ENCODE peak calls at places on chromosome 20, in ten cellular contexts. One of them, this sample, is unnamed.

GRCh38 chr20:51378171-51378928 is 164.2 kb downstream of the NFATC2 start:
- DNase-seq in kidney tubule cell: no peak
- DNase-seq in left lobe of liver: no peak
- DNase-seq in activated gamma-delta T cell treated with Interleukin-2 at 50 U/mL for 16 hours: no peak
- DNase-seq in CD8-positive, alpha-beta T cell: no peak
- DNase-seq in MM.1S: no peak
- DNase-seq in effector memory CD8-positive, alpha-beta T cell: no peak
- DNase-seq in RWPE1: no peak
- DNase-seq in NCI-H1092 treated with DMSO at 0.1 percent for 48 hours: peak
- DNase-seq in NCI-H2029 treated with DMSO at 0.1 percent for 48 hours: no peak
- DNase-seq in this sample: no peak

GRCh38 chr20:57694481-57694880 is 15.3 kb downstream of the PMEPA1 start:
- DNase-seq in kidney tubule cell: no peak
- DNase-seq in left lobe of liver: no peak
- DNase-seq in activated gamma-delta T cell treated with Interleukin-2 at 50 U/mL for 16 hours: no peak
- DNase-seq in CD8-positive, alpha-beta T cell: no peak
- DNase-seq in MM.1S: no peak
- DNase-seq in effector memory CD8-positive, alpha-beta T cell: no peak
- DNase-seq in RWPE1: no peak
- DNase-seq in NCI-H1092 treated with DMSO at 0.1 percent for 48 hours: no peak
- DNase-seq in NCI-H2029 treated with DMSO at 0.1 percent for 48 hours: no peak
- DNase-seq in this sample: no peak

GRCh38 chr20:63606701-63607100 is 20.2 kb downstream of the GMEB2 start:
- DNase-seq in kidney tubule cell: no peak
- DNase-seq in left lobe of liver: no peak
- DNase-seq in activated gamma-delta T cell treated with Interleukin-2 at 50 U/mL for 16 hours: no peak
- DNase-seq in CD8-positive, alpha-beta T cell: no peak
- DNase-seq in MM.1S: no peak
- DNase-seq in effector memory CD8-positive, alpha-beta T cell: no peak
- DNase-seq in RWPE1: no peak
- DNase-seq in NCI-H1092 treated with DMSO at 0.1 percent for 48 hours: no peak
- DNase-seq in NCI-H2029 treated with DMSO at 0.1 percent for 48 hours: no peak
- DNase-seq in this sample: no peak

GRCh38 chr20:38017959-38018358 is 15.3 kb downstream of the TTI1 start:
- DNase-seq in kidney tubule cell: no peak
- DNase-seq in left lobe of liver: no peak
- DNase-seq in activated gamma-delta T cell treated with Interleukin-2 at 50 U/mL for 16 hours: no peak
- DNase-seq in CD8-positive, alpha-beta T cell: no peak
- DNase-seq in MM.1S: no peak
- DNase-seq in effector memory CD8-positive, alpha-beta T cell: no peak
- DNase-seq in RWPE1: no peak
- DNase-seq in NCI-H1092 treated with DMSO at 0.1 percent for 48 hours: no peak
- DNase-seq in NCI-H2029 treated with DMSO at 0.1 percent for 48 hours: no peak
- DNase-seq in this sample: no peak

GRCh38 chr20:48292806-48293205 is 507.5 kb upstream of the SULF2 start:
- DNase-seq in kidney tubule cell: no peak
- DNase-seq in left lobe of liver: no peak
- DNase-seq in activated gamma-delta T cell treated with Interleukin-2 at 50 U/mL for 16 hours: no peak
- DNase-seq in CD8-positive, alpha-beta T cell: no peak
- DNase-seq in MM.1S: no peak
- DNase-seq in effector memory CD8-positive, alpha-beta T cell: no peak
- DNase-seq in RWPE1: peak
- DNase-seq in NCI-H1092 treated with DMSO at 0.1 percent for 48 hours: no peak
- DNase-seq in NCI-H2029 treated with DMSO at 0.1 percent for 48 hours: no peak
- DNase-seq in this sample: no peak

GRCh38 chr20:61959301-61959700 is 106.4 kb downstream of the TAF4 start:
- DNase-seq in kidney tubule cell: no peak
- DNase-seq in left lobe of liver: peak
- DNase-seq in activated gamma-delta T cell treated with Interleukin-2 at 50 U/mL for 16 hours: no peak
- DNase-seq in CD8-positive, alpha-beta T cell: no peak
- DNase-seq in MM.1S: peak
- DNase-seq in effector memory CD8-positive, alpha-beta T cell: no peak
- DNase-seq in RWPE1: peak
- DNase-seq in NCI-H1092 treated with DMSO at 0.1 percent for 48 hours: no peak
- DNase-seq in NCI-H2029 treated with DMSO at 0.1 percent for 48 hours: no peak
- DNase-seq in this sample: no peak

GRCh38 chr20:1833728-1834726 is 61.2 kb upstream of the SIRPA start:
- DNase-seq in kidney tubule cell: no peak
- DNase-seq in left lobe of liver: no peak
- DNase-seq in activated gamma-delta T cell treated with Interleukin-2 at 50 U/mL for 16 hours: no peak
- DNase-seq in CD8-positive, alpha-beta T cell: no peak
- DNase-seq in MM.1S: no peak
- DNase-seq in effector memory CD8-positive, alpha-beta T cell: no peak
- DNase-seq in RWPE1: no peak
- DNase-seq in NCI-H1092 treated with DMSO at 0.1 percent for 48 hours: no peak
- DNase-seq in NCI-H2029 treated with DMSO at 0.1 percent for 48 hours: no peak
- DNase-seq in this sample: no peak

GRCh38 chr20:20037960-20038359 is 14.3 kb downstream of the CRNKL1 start:
- DNase-seq in kidney tubule cell: peak
- DNase-seq in left lobe of liver: no peak
- DNase-seq in activated gamma-delta T cell treated with Interleukin-2 at 50 U/mL for 16 hours: no peak
- DNase-seq in CD8-positive, alpha-beta T cell: no peak
- DNase-seq in MM.1S: no peak
- DNase-seq in effector memory CD8-positive, alpha-beta T cell: no peak
- DNase-seq in RWPE1: no peak
- DNase-seq in NCI-H1092 treated with DMSO at 0.1 percent for 48 hours: no peak
- DNase-seq in NCI-H2029 treated with DMSO at 0.1 percent for 48 hours: no peak
- DNase-seq in this sample: no peak

GRCh38 chr20:59564171-59564570 is 40.2 kb upstream of the PHACTR3 start:
- DNase-seq in kidney tubule cell: no peak
- DNase-seq in left lobe of liver: no peak
- DNase-seq in activated gamma-delta T cell treated with Interleukin-2 at 50 U/mL for 16 hours: no peak
- DNase-seq in CD8-positive, alpha-beta T cell: no peak
- DNase-seq in MM.1S: no peak
- DNase-seq in effector memory CD8-positive, alpha-beta T cell: no peak
- DNase-seq in RWPE1: no peak
- DNase-seq in NCI-H1092 treated with DMSO at 0.1 percent for 48 hours: no peak
- DNase-seq in NCI-H2029 treated with DMSO at 0.1 percent for 48 hours: no peak
- DNase-seq in this sample: no peak

GRCh38 chr20:47102629-47103028 is 208.0 kb downstream of the EYA2 start:
- DNase-seq in kidney tubule cell: no peak
- DNase-seq in left lobe of liver: no peak
- DNase-seq in activated gamma-delta T cell treated with Interleukin-2 at 50 U/mL for 16 hours: no peak
- DNase-seq in CD8-positive, alpha-beta T cell: no peak
- DNase-seq in MM.1S: no peak
- DNase-seq in effector memory CD8-positive, alpha-beta T cell: no peak
- DNase-seq in RWPE1: no peak
- DNase-seq in NCI-H1092 treated with DMSO at 0.1 percent for 48 hours: no peak
- DNase-seq in NCI-H2029 treated with DMSO at 0.1 percent for 48 hours: no peak
- DNase-seq in this sample: no peak

GRCh38 chr20:41221614-41222218 is 84.4 kb downstream of the PLCG1 start:
- DNase-seq in kidney tubule cell: no peak
- DNase-seq in left lobe of liver: no peak
- DNase-seq in activated gamma-delta T cell treated with Interleukin-2 at 50 U/mL for 16 hours: no peak
- DNase-seq in CD8-positive, alpha-beta T cell: no peak
- DNase-seq in MM.1S: no peak
- DNase-seq in effector memory CD8-positive, alpha-beta T cell: no peak
- DNase-seq in RWPE1: no peak
- DNase-seq in NCI-H1092 treated with DMSO at 0.1 percent for 48 hours: no peak
- DNase-seq in NCI-H2029 treated with DMSO at 0.1 percent for 48 hours: no peak
- DNase-seq in this sample: no peak

GRCh38 chr20:8721098-8721497 is 347.8 kb upstream of the PLCB4 start:
- DNase-seq in kidney tubule cell: peak
- DNase-seq in left lobe of liver: no peak
- DNase-seq in activated gamma-delta T cell treated with Interleukin-2 at 50 U/mL for 16 hours: peak
- DNase-seq in CD8-positive, alpha-beta T cell: no peak
- DNase-seq in MM.1S: peak
- DNase-seq in effector memory CD8-positive, alpha-beta T cell: peak
- DNase-seq in RWPE1: peak
- DNase-seq in NCI-H1092 treated with DMSO at 0.1 percent for 48 hours: peak
- DNase-seq in NCI-H2029 treated with DMSO at 0.1 percent for 48 hours: peak
- DNase-seq in this sample: no peak

GRCh38 chr20:56200456-56200855 is 48.1 kb upstream of the MC3R start:
- DNase-seq in kidney tubule cell: no peak
- DNase-seq in left lobe of liver: no peak
- DNase-seq in activated gamma-delta T cell treated with Interleukin-2 at 50 U/mL for 16 hours: no peak
- DNase-seq in CD8-positive, alpha-beta T cell: no peak
- DNase-seq in MM.1S: no peak
- DNase-seq in effector memory CD8-positive, alpha-beta T cell: no peak
- DNase-seq in RWPE1: no peak
- DNase-seq in NCI-H1092 treated with DMSO at 0.1 percent for 48 hours: no peak
- DNase-seq in NCI-H2029 treated with DMSO at 0.1 percent for 48 hours: no peak
- DNase-seq in this sample: no peak

GRCh38 chr20:59048681-59049030 is 6.1 kb upstream of the PRELID3B start:
- DNase-seq in kidney tubule cell: no peak
- DNase-seq in left lobe of liver: no peak
- DNase-seq in activated gamma-delta T cell treated with Interleukin-2 at 50 U/mL for 16 hours: no peak
- DNase-seq in CD8-positive, alpha-beta T cell: no peak
- DNase-seq in MM.1S: no peak
- DNase-seq in effector memory CD8-positive, alpha-beta T cell: no peak
- DNase-seq in RWPE1: no peak
- DNase-seq in NCI-H1092 treated with DMSO at 0.1 percent for 48 hours: no peak
- DNase-seq in NCI-H2029 treated with DMSO at 0.1 percent for 48 hours: no peak
- DNase-seq in this sample: no peak

GRCh38 chr20:46983466-46983865 is 88.8 kb downstream of the EYA2 start:
- DNase-seq in kidney tubule cell: no peak
- DNase-seq in left lobe of liver: no peak
- DNase-seq in activated gamma-delta T cell treated with Interleukin-2 at 50 U/mL for 16 hours: no peak
- DNase-seq in CD8-positive, alpha-beta T cell: no peak
- DNase-seq in MM.1S: no peak
- DNase-seq in effector memory CD8-positive, alpha-beta T cell: no peak
- DNase-seq in RWPE1: no peak
- DNase-seq in NCI-H1092 treated with DMSO at 0.1 percent for 48 hours: no peak
- DNase-seq in NCI-H2029 treated with DMSO at 0.1 percent for 48 hours: no peak
- DNase-seq in this sample: no peak

GRCh38 chr20:1469925-1470571 is 3.4 kb upstream of the NSFL1C start:
- DNase-seq in kidney tubule cell: peak
- DNase-seq in left lobe of liver: peak
- DNase-seq in activated gamma-delta T cell treated with Interleukin-2 at 50 U/mL for 16 hours: no peak
- DNase-seq in CD8-positive, alpha-beta T cell: no peak
- DNase-seq in MM.1S: peak
- DNase-seq in effector memory CD8-positive, alpha-beta T cell: no peak
- DNase-seq in RWPE1: peak
- DNase-seq in NCI-H1092 treated with DMSO at 0.1 percent for 48 hours: peak
- DNase-seq in NCI-H2029 treated with DMSO at 0.1 percent for 48 hours: peak
- DNase-seq in this sample: peak

GRCh38 chr20:25669826-25670422 is 26.7 kb downstream of the ZNF337 start:
- DNase-seq in kidney tubule cell: peak
- DNase-seq in left lobe of liver: no peak
- DNase-seq in activated gamma-delta T cell treated with Interleukin-2 at 50 U/mL for 16 hours: no peak
- DNase-seq in CD8-positive, alpha-beta T cell: no peak
- DNase-seq in MM.1S: no peak
- DNase-seq in effector memory CD8-positive, alpha-beta T cell: no peak
- DNase-seq in RWPE1: peak
- DNase-seq in NCI-H1092 treated with DMSO at 0.1 percent for 48 hours: no peak
- DNase-seq in NCI-H2029 treated with DMSO at 0.1 percent for 48 hours: no peak
- DNase-seq in this sample: no peak

GRCh38 chr20:36542019-36542488 is 735 bp downstream of the MYL9 start:
- DNase-seq in kidney tubule cell: peak
- DNase-seq in left lobe of liver: no peak
- DNase-seq in activated gamma-delta T cell treated with Interleukin-2 at 50 U/mL for 16 hours: no peak
- DNase-seq in CD8-positive, alpha-beta T cell: no peak
- DNase-seq in MM.1S: no peak
- DNase-seq in effector memory CD8-positive, alpha-beta T cell: no peak
- DNase-seq in RWPE1: no peak
- DNase-seq in NCI-H1092 treated with DMSO at 0.1 percent for 48 hours: no peak
- DNase-seq in NCI-H2029 treated with DMSO at 0.1 percent for 48 hours: no peak
- DNase-seq in this sample: no peak

GRCh38 chr20:2713285-2713684 is 20.7 kb downstream of the EBF4 start:
- DNase-seq in kidney tubule cell: no peak
- DNase-seq in left lobe of liver: no peak
- DNase-seq in activated gamma-delta T cell treated with Interleukin-2 at 50 U/mL for 16 hours: no peak
- DNase-seq in CD8-positive, alpha-beta T cell: peak
- DNase-seq in MM.1S: no peak
- DNase-seq in effector memory CD8-positive, alpha-beta T cell: no peak
- DNase-seq in RWPE1: no peak
- DNase-seq in NCI-H1092 treated with DMSO at 0.1 percent for 48 hours: no peak
- DNase-seq in NCI-H2029 treated with DMSO at 0.1 percent for 48 hours: no peak
- DNase-seq in this sample: no peak

GRCh38 chr20:56414842-56415765 is 3.0 kb downstream of the CASS4 start:
- DNase-seq in kidney tubule cell: no peak
- DNase-seq in left lobe of liver: no peak
- DNase-seq in activated gamma-delta T cell treated with Interleukin-2 at 50 U/mL for 16 hours: peak
- DNase-seq in CD8-positive, alpha-beta T cell: peak
- DNase-seq in MM.1S: no peak
- DNase-seq in effector memory CD8-positive, alpha-beta T cell: no peak
- DNase-seq in RWPE1: no peak
- DNase-seq in NCI-H1092 treated with DMSO at 0.1 percent for 48 hours: no peak
- DNase-seq in NCI-H2029 treated with DMSO at 0.1 percent for 48 hours: no peak
- DNase-seq in this sample: no peak

This sample was measured in stimulated activated naive B cell treated with anti-CD40 and anti-IgM and Interleukin-4, amounts not matched to agents 10 μg/mL and 1 μg/mL and 100 μg/mL, for 72 hours.